ENCODE peak calls at places on chromosomes 3 and 15, in seven cellular contexts. One of them, this sample, is unnamed.

GRCh38 chr3:12768579-12769527 is 9.8 kb upstream of the TMEM40 start:
- DNase-seq in astrocyte: no peak
- DNase-seq in left lung: peak
- DNase-seq in OCI-LY7: no peak
- DNase-seq in cardiac muscle cell: peak
- DNase-seq in Karpas-422: no peak
- DNase-seq in PC-3: no peak
- DNase-seq in this sample: no peak

GRCh38 chr15:74630284-74631086 is 14.8 kb downstream of the CLK3 start:
- DNase-seq in OCI-LY7: peak
- DNase-seq in astrocyte: no peak
- DNase-seq in Karpas-422: peak
- DNase-seq in cardiac muscle cell: no peak
- DNase-seq in left lung: no peak
- DNase-seq in PC-3: no peak
- DNase-seq in this sample: no peak

GRCh38 chr15:59647085-59647484 is 10.2 kb downstream of the GTF2A2 start:
- DNase-seq in cardiac muscle cell: no peak
- DNase-seq in left lung: no peak
- DNase-seq in OCI-LY7: no peak
- DNase-seq in astrocyte: no peak
- DNase-seq in Karpas-422: no peak
- DNase-seq in PC-3: no peak
- DNase-seq in this sample: no peak

GRCh38 chr3:19357947-19358346 is 209.6 kb downstream of the KCNH8 start:
- DNase-seq in astrocyte: no peak
- DNase-seq in left lung: no peak
- DNase-seq in OCI-LY7: no peak
- DNase-seq in cardiac muscle cell: no peak
- DNase-seq in Karpas-422: no peak
- DNase-seq in PC-3: no peak
- DNase-seq in this sample: no peak

GRCh38 chr3:115922681-115923347 is 299.5 kb downstream of the GAP43 start:
- DNase-seq in astrocyte: peak
- DNase-seq in OCI-LY7: no peak
- DNase-seq in Karpas-422: peak
- DNase-seq in left lung: no peak
- DNase-seq in cardiac muscle cell: peak
- DNase-seq in PC-3: peak
- DNase-seq in this sample: no peak

GRCh38 chr3:127377801-127378442 is 90.1 kb upstream of the PRR20G start:
- DNase-seq in OCI-LY7: no peak
- DNase-seq in PC-3: no peak
- DNase-seq in Karpas-422: no peak
- DNase-seq in cardiac muscle cell: no peak
- DNase-seq in astrocyte: no peak
- DNase-seq in left lung: no peak
- DNase-seq in this sample: no peak

GRCh38 chr3:112671930-112672715 is 31.2 kb upstream of the CCDC80 start:
- DNase-seq in left lung: no peak
- DNase-seq in OCI-LY7: no peak
- DNase-seq in cardiac muscle cell: no peak
- DNase-seq in astrocyte: peak
- DNase-seq in Karpas-422: no peak
- DNase-seq in PC-3: peak
- DNase-seq in this sample: no peak

GRCh38 chr15:81612631-81613030 is 238.6 kb upstream of the TMC3 start:
- DNase-seq in Karpas-422: no peak
- DNase-seq in left lung: no peak
- DNase-seq in PC-3: no peak
- DNase-seq in cardiac muscle cell: no peak
- DNase-seq in OCI-LY7: no peak
- DNase-seq in astrocyte: no peak
- DNase-seq in this sample: no peak

GRCh38 chr15:34188711-34189110 is 21.2 kb downstream of the KATNBL1 start:
- DNase-seq in cardiac muscle cell: no peak
- DNase-seq in OCI-LY7: no peak
- DNase-seq in left lung: no peak
- DNase-seq in Karpas-422: no peak
- DNase-seq in PC-3: no peak
- DNase-seq in astrocyte: peak
- DNase-seq in this sample: no peak

GRCh38 chr3:45398167-45398566 is 9.8 kb downstream of the LARS2 start:
- DNase-seq in OCI-LY7: no peak
- DNase-seq in cardiac muscle cell: no peak
- DNase-seq in left lung: no peak
- DNase-seq in Karpas-422: no peak
- DNase-seq in PC-3: peak
- DNase-seq in astrocyte: no peak
- DNase-seq in this sample: no peak

GRCh38 chr15:79091204-79091867 is 756 bp upstream of the RASGRF1 start:
- DNase-seq in left lung: no peak
- DNase-seq in Karpas-422: peak
- DNase-seq in PC-3: no peak
- DNase-seq in astrocyte: no peak
- DNase-seq in OCI-LY7: no peak
- DNase-seq in cardiac muscle cell: peak
- DNase-seq in this sample: peak

GRCh38 chr15:77481670-77482069 is 61.0 kb downstream of the HMG20A start:
- DNase-seq in Karpas-422: no peak
- DNase-seq in astrocyte: peak
- DNase-seq in OCI-LY7: no peak
- DNase-seq in cardiac muscle cell: no peak
- DNase-seq in PC-3: no peak
- DNase-seq in left lung: no peak
- DNase-seq in this sample: no peak

GRCh38 chr3:126872701-126873100 is 110.2 kb upstream of the PLXNA1 start:
- DNase-seq in Karpas-422: no peak
- DNase-seq in cardiac muscle cell: no peak
- DNase-seq in OCI-LY7: no peak
- DNase-seq in PC-3: no peak
- DNase-seq in left lung: no peak
- DNase-seq in astrocyte: no peak
- DNase-seq in this sample: no peak

GRCh38 chr3:43181202-43181910 is 75.5 kb upstream of the POMGNT2 start:
- DNase-seq in Karpas-422: no peak
- DNase-seq in left lung: no peak
- DNase-seq in OCI-LY7: no peak
- DNase-seq in cardiac muscle cell: no peak
- DNase-seq in astrocyte: no peak
- DNase-seq in PC-3: peak
- DNase-seq in this sample: no peak

GRCh38 chr15:79853492-79854328 is 43.1 kb downstream of the MTHFS start:
- DNase-seq in OCI-LY7: peak
- DNase-seq in left lung: peak
- DNase-seq in cardiac muscle cell: peak
- DNase-seq in Karpas-422: peak
- DNase-seq in astrocyte: peak
- DNase-seq in PC-3: peak
- DNase-seq in this sample: no peak

GRCh38 chr3:43256714-43257461 is 29.5 kb upstream of the SNRK start:
- DNase-seq in left lung: no peak
- DNase-seq in PC-3: no peak
- DNase-seq in cardiac muscle cell: no peak
- DNase-seq in astrocyte: no peak
- DNase-seq in OCI-LY7: no peak
- DNase-seq in Karpas-422: no peak
- DNase-seq in this sample: no peak

GRCh38 chr3:181278468-181279238 is 289.1 kb upstream of the DNAJC19 start:
- DNase-seq in OCI-LY7: peak
- DNase-seq in PC-3: no peak
- DNase-seq in left lung: no peak
- DNase-seq in cardiac muscle cell: peak
- DNase-seq in Karpas-422: peak
- DNase-seq in astrocyte: no peak
- DNase-seq in this sample: no peak

GRCh38 chr15:89429023-89429422 is 67.4 kb downstream of the RHCG start:
- DNase-seq in cardiac muscle cell: no peak
- DNase-seq in Karpas-422: no peak
- DNase-seq in PC-3: no peak
- DNase-seq in left lung: no peak
- DNase-seq in astrocyte: no peak
- DNase-seq in OCI-LY7: no peak
- DNase-seq in this sample: no peak

GRCh38 chr15:89433686-89434085 is 62.7 kb downstream of the RHCG start:
- DNase-seq in astrocyte: no peak
- DNase-seq in OCI-LY7: no peak
- DNase-seq in left lung: no peak
- DNase-seq in Karpas-422: no peak
- DNase-seq in PC-3: no peak
- DNase-seq in cardiac muscle cell: no peak
- DNase-seq in this sample: no peak

GRCh38 chr15:89429986-89430385 is 66.4 kb downstream of the RHCG start:
- DNase-seq in cardiac muscle cell: no peak
- DNase-seq in left lung: no peak
- DNase-seq in PC-3: no peak
- DNase-seq in Karpas-422: no peak
- DNase-seq in OCI-LY7: no peak
- DNase-seq in astrocyte: no peak
- DNase-seq in this sample: no peak

GRCh38 chr15:89428246-89428645 is 68.1 kb downstream of the RHCG start:
- DNase-seq in OCI-LY7: no peak
- DNase-seq in PC-3: no peak
- DNase-seq in left lung: no peak
- DNase-seq in Karpas-422: no peak
- DNase-seq in astrocyte: no peak
- DNase-seq in cardiac muscle cell: no peak
- DNase-seq in this sample: no peak

DNA sequence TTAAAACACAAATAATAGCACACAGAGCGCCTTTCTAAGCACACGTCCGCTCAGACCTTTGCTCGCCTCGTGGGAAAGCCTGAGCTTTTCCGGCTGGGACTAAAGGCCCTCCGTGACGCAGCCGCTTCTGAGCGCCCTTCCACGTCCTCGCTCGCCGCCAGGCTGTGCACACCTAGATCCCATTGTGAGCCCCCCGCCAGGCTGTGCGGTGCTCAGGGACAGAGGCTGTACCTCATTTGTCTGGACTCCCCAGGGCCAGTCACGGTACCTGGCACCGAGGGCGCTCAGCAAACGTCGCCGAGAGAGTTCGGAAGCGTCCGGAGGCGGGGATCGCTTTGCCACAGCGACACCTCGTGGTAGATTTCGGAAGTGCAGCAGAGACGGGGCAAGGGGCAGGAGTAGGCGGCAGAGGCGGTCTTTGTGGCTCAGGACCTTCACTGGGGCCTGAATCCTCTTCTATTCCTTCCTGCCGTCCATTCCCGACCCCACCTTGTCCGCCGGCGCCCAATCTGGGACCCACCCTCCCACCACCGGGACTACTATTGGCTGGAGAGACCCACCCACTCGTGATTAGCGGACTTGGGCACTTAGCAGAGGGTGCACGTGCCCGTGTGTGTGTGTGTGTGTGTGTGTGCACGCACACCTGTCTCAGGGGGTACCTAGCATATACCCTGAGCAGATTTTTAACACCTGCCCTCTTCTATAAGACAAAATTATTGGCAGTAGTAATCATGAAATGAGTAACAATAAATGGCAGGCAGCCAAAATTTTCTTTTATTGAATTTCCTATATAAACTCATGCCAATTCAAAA is 65.6 kb downstream of the RHCG start:
- DNase-seq in left lung: peak
- DNase-seq in astrocyte: peak
- DNase-seq in PC-3: peak
- DNase-seq in OCI-LY7: peak
- DNase-seq in cardiac muscle cell: peak
- DNase-seq in Karpas-422: peak
- DNase-seq in this sample: peak
- H3K4me3 ChIP-seq in left lung: peak
- H3K4me3 ChIP-seq in astrocyte: peak
- H3K4me3 ChIP-seq in PC-3: peak
- H3K4me3 ChIP-seq in OCI-LY7: peak
- H3K4me3 ChIP-seq in cardiac muscle cell: peak
- H3K4me3 ChIP-seq in Karpas-422: peak
- H3K4me3 ChIP-seq in this sample: peak

GRCh38 chr3:31425401-31425800 is 107.3 kb upstream of the STT3B start:
- DNase-seq in PC-3: no peak
- DNase-seq in OCI-LY7: no peak
- DNase-seq in astrocyte: no peak
- DNase-seq in left lung: no peak
- DNase-seq in Karpas-422: no peak
- DNase-seq in cardiac muscle cell: no peak
- DNase-seq in this sample: no peak

GRCh38 chr3:31431322-31431721 is 101.4 kb upstream of the STT3B start:
- DNase-seq in PC-3: no peak
- DNase-seq in left lung: no peak
- DNase-seq in OCI-LY7: no peak
- DNase-seq in astrocyte: no peak
- DNase-seq in Karpas-422: no peak
- DNase-seq in cardiac muscle cell: no peak
- DNase-seq in this sample: no peak

GRCh38 chr3:31423522-31423921 is 109.2 kb upstream of the STT3B start:
- DNase-seq in Karpas-422: no peak
- DNase-seq in cardiac muscle cell: peak
- DNase-seq in astrocyte: peak
- DNase-seq in left lung: no peak
- DNase-seq in PC-3: no peak
- DNase-seq in OCI-LY7: no peak
- DNase-seq in this sample: no peak

GRCh38 chr3:31422237-31422636 is 110.5 kb upstream of the STT3B start:
- DNase-seq in Karpas-422: no peak
- DNase-seq in astrocyte: no peak
- DNase-seq in PC-3: no peak
- DNase-seq in cardiac muscle cell: no peak
- DNase-seq in left lung: no peak
- DNase-seq in OCI-LY7: no peak
- DNase-seq in this sample: no peak

DNA sequence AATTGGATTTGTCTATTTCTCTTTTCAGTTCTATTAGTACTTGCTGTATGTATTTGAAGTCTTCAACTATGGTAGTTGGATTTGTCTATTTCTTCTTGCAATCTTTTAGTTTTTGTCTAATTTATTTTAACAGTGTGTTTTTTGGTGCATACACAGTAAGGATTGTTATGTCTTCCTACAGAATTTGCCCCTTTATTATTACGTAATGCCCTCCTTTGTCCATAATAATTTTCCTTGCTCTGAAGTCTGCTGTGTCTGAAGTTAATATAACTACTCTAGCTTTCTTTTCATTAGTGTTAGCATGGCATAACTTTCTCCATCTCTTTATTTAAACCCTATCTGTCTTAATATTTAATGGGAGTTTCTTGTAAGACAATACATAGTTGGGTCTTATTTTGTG is 105.1 kb upstream of the STT3B start:
- DNase-seq in astrocyte: no peak
- DNase-seq in PC-3: no peak
- DNase-seq in cardiac muscle cell: no peak
- DNase-seq in Karpas-422: no peak
- DNase-seq in OCI-LY7: no peak
- DNase-seq in left lung: no peak
- DNase-seq in this sample: no peak
- H3K27ac ChIP-seq in astrocyte: no peak
- H3K27ac ChIP-seq in PC-3: no peak
- H3K27ac ChIP-seq in cardiac muscle cell: no peak
- H3K27ac ChIP-seq in Karpas-422: no peak
- H3K27ac ChIP-seq in OCI-LY7: no peak
- H3K27ac ChIP-seq in left lung: no peak
- H3K27ac ChIP-seq in this sample: no peak

GRCh38 chr15:92886815-92887214 is 13.3 kb upstream of the CHD2 start:
- DNase-seq in Karpas-422: peak
- DNase-seq in astrocyte: no peak
- DNase-seq in cardiac muscle cell: no peak
- DNase-seq in OCI-LY7: no peak
- DNase-seq in left lung: no peak
- DNase-seq in PC-3: no peak
- DNase-seq in this sample: no peak
- H3K4me3 ChIP-seq in Karpas-422: no peak
- H3K4me3 ChIP-seq in astrocyte: peak
- H3K4me3 ChIP-seq in cardiac muscle cell: peak
- H3K4me3 ChIP-seq in OCI-LY7: no peak
- H3K4me3 ChIP-seq in left lung: peak
- H3K4me3 ChIP-seq in PC-3: peak
- H3K4me3 ChIP-seq in this sample: peak

GRCh38 chr3:14725015-14725431 is 50.1 kb downstream of the C3orf20 start:
- DNase-seq in OCI-LY7: no peak
- DNase-seq in Karpas-422: no peak
- DNase-seq in astrocyte: peak
- DNase-seq in cardiac muscle cell: no peak
- DNase-seq in left lung: no peak
- DNase-seq in PC-3: peak
- DNase-seq in this sample: peak
- H3K27ac ChIP-seq in OCI-LY7: no peak
- H3K27ac ChIP-seq in Karpas-422: no peak
- H3K27ac ChIP-seq in astrocyte: no peak
- H3K27ac ChIP-seq in cardiac muscle cell: no peak
- H3K27ac ChIP-seq in left lung: peak
- H3K27ac ChIP-seq in PC-3: peak
- H3K27ac ChIP-seq in this sample: no peak

This sample was measured in suprapubic skin.